ENCODE peak calls at places on chromosomes 11 and 22, in eight cellular contexts. P is astrocyte of the cerebellum, O is lower lobe of right lung, T is fibroblast of lung, K is HAP-1, U is mammary epithelial cell, W is left lung, G is PC-9. Q is an unnamed sample.

GRCh38 chr11:2436521-2437031 is 7.7 kb downstream of the TRPM5 start:
- DNase-seq in P (no peak), U (no peak), T (no peak), K (no peak), W (peak; percentile 60), G (no peak), O (peak; percentile 30), Q (no peak)

GRCh38 chr22:19876314-19876940 is 21.8 kb upstream of the GNB1L start:
- DNase-seq in K (no peak), O (peak; percentile 39), G (no peak), U (no peak), T (no peak), P (no peak), W (peak; percentile 47), Q (no peak)

GRCh38 chr11:87451400-87451799 is 413.7 kb downstream of the TMEM135 start:
- DNase-seq in O (no peak), T (no peak), G (no peak), W (no peak), K (no peak), P (no peak), U (no peak), Q (no peak)

GRCh38 chr22:24494182-24494534 is 974 bp upstream of the UPB1 start:
- DNase-seq in U (no peak), W (no peak), T (no peak), O (no peak), P (no peak), K (no peak), G (no peak), Q (no peak)

GRCh38 chr11:47461876-47462275 is 12.9 kb upstream of the RAPSN start:
- DNase-seq in P (no peak), T (no peak), W (no peak), K (no peak), O (no peak), G (no peak), U (no peak), Q (no peak)

GRCh38 chr11:120662071-120662611 is 150.6 kb downstream of the GRIK4 start:
- DNase-seq in T (no peak), G (no peak), W (no peak), O (no peak), K (no peak), P (no peak), U (no peak), Q (no peak)

GRCh38 chr11:85464283-85464682 is 162.9 kb downstream of the DLG2 start:
- DNase-seq in W (no peak), U (no peak), G (no peak), K (no peak), T (no peak), P (no peak), O (no peak), Q (no peak)

GRCh38 chr11:131488208-131488607 is 117.8 kb downstream of the NTM start:
- DNase-seq in U (no peak), P (no peak), O (no peak), K (no peak), G (no peak), T (no peak), W (no peak), Q (no peak)

GRCh38 chr22:21694795-21695431 is 29.1 kb downstream of the PPIL2 start:
- DNase-seq in U (no peak), K (no peak), G (no peak), W (peak; percentile 63), P (no peak), O (no peak), T (no peak), Q (no peak)

GRCh38 chr11:20762112-20762511 is 92.7 kb downstream of the NELL1 start:
- DNase-seq in W (no peak), G (no peak), O (no peak), K (peak; percentile 24), U (no peak), T (no peak), P (no peak), Q (no peak)

GRCh38 chr11:64874308-64874707 is 4.1 kb downstream of the EHD1 start:
- DNase-seq in O (no peak), G (no peak), P (no peak), U (peak; percentile 90), T (no peak), K (no peak), W (no peak), Q (no peak)

GRCh38 chr11:27218498-27219038 is 144.4 kb downstream of the CCDC34 start:
- DNase-seq in G (peak; percentile 47), W (no peak), P (peak; percentile 93), U (no peak), K (no peak), O (no peak), T (peak; percentile 56), Q (no peak)

GRCh38 chr11:126499124-126499752 is 143.8 kb downstream of the ST3GAL4 start:
- DNase-seq in W (no peak), U (no peak), K (no peak), P (no peak), O (no peak), G (no peak), T (no peak), Q (no peak)

GRCh38 chr11:32056445-32056844 is 34.4 kb upstream of the RCN1 start:
- DNase-seq in T (peak; percentile 42), K (no peak), O (no peak), P (peak; percentile 48), W (no peak), G (no peak), U (peak; percentile 57), Q (no peak)

GRCh38 chr11:111923951-111924350 is 5.2 kb downstream of the C11orf52 start:
- DNase-seq in U (no peak), P (no peak), G (no peak), K (no peak), T (no peak), O (no peak), W (no peak), Q (no peak)

GRCh38 chr11:130672911-130673310 is 224.5 kb downstream of the ADAMTS15 start:
- DNase-seq in U (peak; percentile 51), G (no peak), W (no peak), O (no peak), T (no peak), P (no peak), K (no peak), Q (peak; percentile 56)

GRCh38 chr11:7098235-7098832 is 9.5 kb downstream of the RBMXL2 start:
- DNase-seq in G (no peak), U (peak; percentile 25), T (peak; percentile 64), P (peak; percentile 33), K (no peak), O (no peak), W (no peak), Q (peak; percentile 1)

DNA sequence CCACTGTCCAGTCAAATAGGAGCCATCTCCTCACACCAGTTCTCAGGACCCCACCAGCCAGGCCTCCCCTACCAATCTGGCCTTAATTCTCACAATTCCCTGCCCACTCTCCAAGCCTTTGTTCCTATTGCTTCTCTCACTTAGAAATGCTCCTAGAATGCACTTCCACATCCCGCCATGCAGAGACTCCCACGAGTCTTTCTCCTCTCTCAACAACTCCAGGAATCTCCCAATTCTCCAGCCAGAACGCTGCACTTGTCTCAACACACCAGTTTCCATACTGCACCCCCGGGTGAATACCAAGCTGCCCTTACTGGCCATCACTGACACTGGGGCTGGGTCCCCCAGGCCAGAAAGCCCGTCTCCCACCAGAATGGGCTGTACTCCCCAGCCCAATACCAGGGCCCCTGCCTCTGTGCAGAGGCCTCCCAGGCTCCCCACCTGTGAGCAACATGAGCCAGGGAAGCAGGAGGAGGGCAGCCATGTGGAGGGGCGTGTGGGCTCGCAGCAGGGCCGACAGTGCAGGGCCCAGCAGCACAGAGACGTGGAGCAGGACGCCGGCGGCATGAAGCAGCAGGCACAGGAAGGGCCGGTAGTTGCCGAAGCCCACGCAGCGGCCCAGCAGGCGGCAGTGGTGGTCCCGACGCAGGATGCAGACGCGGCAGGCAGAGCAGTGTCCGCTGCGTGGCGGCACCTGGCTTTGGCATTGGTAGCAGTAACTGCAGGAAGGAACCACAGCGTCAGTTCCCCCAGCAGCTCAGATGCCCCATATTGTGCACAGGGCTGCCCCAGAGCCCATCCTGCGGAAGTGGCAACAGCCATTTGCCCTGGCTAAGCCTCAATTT is 2.4 kb downstream of the ZDHHC24 start:
- DNase-seq in P (no peak), W (peak; percentile 85), G (no peak), K (peak; percentile 86), O (peak; percentile 66), U (no peak), T (peak; percentile 47), Q (no peak)
- H3K4me3 ChIP-seq in P (no peak overlapping the region), W (no peak overlapping the region), G (no peak overlapping the region), K (peak overlapping the region; percentile 16), O (peak overlapping the region; percentile 17), U (no peak overlapping the region), T (no peak overlapping the region), Q (no peak overlapping the region)

DNA sequence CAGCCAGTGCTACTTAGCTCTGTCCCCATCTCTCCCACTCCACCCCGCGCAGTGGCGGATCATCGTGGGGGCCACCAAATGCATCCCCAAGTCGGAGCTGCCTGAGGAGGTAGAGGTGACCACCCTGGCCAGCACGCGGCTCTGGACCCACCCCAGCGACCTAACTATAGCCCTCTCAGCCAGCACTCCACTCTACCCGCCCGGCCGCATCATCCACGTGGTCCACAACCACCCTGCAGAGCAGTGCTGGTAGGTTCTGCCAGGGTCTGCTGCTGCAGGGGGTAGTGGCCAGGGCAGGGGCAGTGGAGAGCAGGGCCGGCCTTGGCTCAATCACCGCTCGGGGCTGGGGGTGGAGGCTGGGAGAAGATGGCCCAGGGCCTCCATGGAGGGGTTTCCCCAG is 13.0 kb upstream of the MYRF start:
- DNase-seq in T (no peak), P (no peak), K (no peak), G (no peak), W (no peak), O (no peak), U (no peak), Q (no peak)
- H3K4me3 ChIP-seq in T (no peak overlapping the region), P (no peak overlapping the region), K (no peak overlapping the region), G (no peak overlapping the region), W (no peak overlapping the region), O (no peak overlapping the region), U (no peak overlapping the region), Q (no peak overlapping the region)

DNA sequence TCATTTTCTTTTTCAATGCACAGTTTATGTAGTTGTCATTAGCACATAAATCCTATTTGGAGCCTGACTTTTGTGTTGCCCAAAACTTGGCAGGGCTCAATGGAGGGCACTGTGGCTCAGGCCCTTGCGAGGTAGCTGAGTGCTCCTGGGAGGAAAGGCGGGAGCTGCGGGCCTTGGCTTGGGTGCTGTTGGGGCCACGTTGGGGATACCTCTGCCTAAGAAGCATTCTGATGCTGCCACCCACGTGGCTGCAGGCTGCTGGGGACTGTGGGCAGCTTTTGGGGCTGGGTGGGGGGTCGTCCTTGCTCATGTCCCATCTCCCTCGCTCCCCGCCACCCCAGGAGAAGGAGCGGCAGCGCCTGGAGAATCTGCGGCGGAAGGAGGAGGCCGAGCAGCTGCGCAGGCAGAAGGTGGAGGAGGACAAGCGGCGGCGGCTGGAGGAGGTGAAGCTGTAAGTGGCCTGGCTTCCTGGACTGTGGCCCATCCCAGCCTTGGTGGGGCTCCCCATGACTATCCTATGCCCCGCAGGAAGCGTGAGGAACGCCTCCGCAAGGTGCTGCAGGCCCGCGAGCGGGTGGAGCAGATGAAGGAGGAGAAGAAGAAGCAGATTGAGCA is 20.9 kb downstream of the INCENP start:
- DNase-seq in U (no peak), K (no peak), G (no peak), W (peak; percentile 74), O (peak; percentile 38), T (no peak), P (no peak), Q (no peak)
- H3K4me3 ChIP-seq in U (no peak overlapping the region), K (no peak overlapping the region), G (no peak overlapping the region), W (no peak overlapping the region), O (no peak overlapping the region), T (no peak overlapping the region), P (no peak overlapping the region), Q (no peak overlapping the region)

GRCh38 chr22:45211848-45212247 is 28.8 kb downstream of the KIAA0930 start:
- DNase-seq in P (no peak), W (peak; percentile 34), O (no peak), K (no peak), U (no peak), T (no peak), G (no peak), Q (no peak)
- H3K4me3 ChIP-seq in P (peak overlapping the region; percentile 19), W (peak overlapping the region; percentile 21), O (peak overlapping the region; percentile 39), K (no peak overlapping the region), U (peak overlapping the region; percentile 37), T (peak overlapping the region; percentile 57), G (no peak overlapping the region), Q (no peak overlapping the region)

GRCh38 chr11:133137270-133137669 is 395.0 kb downstream of the OPCML start:
- DNase-seq in U (no peak), G (no peak), O (no peak), K (no peak), P (no peak), T (no peak), W (no peak), Q (no peak)
- H3K4me3 ChIP-seq in U (no peak overlapping the region), G (no peak overlapping the region), O (no peak overlapping the region), K (no peak overlapping the region), P (no peak overlapping the region), T (no peak overlapping the region), W (no peak overlapping the region), Q (no peak overlapping the region)